ENCODE peak calls at places on chromosomes 5 and 9, in six cellular contexts. One of them, this sample, is unnamed.

GRCh38 chr9:9003184-9003583 is 1203.6 kb upstream of the DMAC1 start:
- DNase-seq in H9: no peak
- DNase-seq in neuronal stem cell: peak; percentile 8
- DNase-seq in IMR-90: no peak
- DNase-seq in mesendoderm: peak; percentile 65
- DNase-seq in H1: no peak
- DNase-seq in this sample: peak; percentile 29

GRCh38 chr5:76209297-76209696 is 126.1 kb downstream of the SV2C start:
- DNase-seq in H9: no peak
- DNase-seq in neuronal stem cell: no peak
- DNase-seq in IMR-90: no peak
- DNase-seq in mesendoderm: peak; percentile 23
- DNase-seq in H1: no peak
- DNase-seq in this sample: no peak

GRCh38 chr5:151864349-151864748 is 60.3 kb downstream of the GLRA1 start:
- DNase-seq in H9: no peak
- DNase-seq in neuronal stem cell: no peak
- DNase-seq in IMR-90: no peak
- DNase-seq in mesendoderm: peak; percentile 54
- DNase-seq in H1: no peak
- DNase-seq in this sample: no peak

GRCh38 chr5:38207343-38207742 is 51.0 kb upstream of the EGFLAM start:
- DNase-seq in H9: peak; percentile 37
- DNase-seq in neuronal stem cell: no peak
- DNase-seq in IMR-90: peak; percentile 0
- DNase-seq in mesendoderm: peak; percentile 82
- DNase-seq in H1: no peak
- DNase-seq in this sample: peak; percentile 14

GRCh38 chr5:95660060-95660459 is 13.5 kb downstream of the RFESD start:
- DNase-seq in H9: no peak
- DNase-seq in neuronal stem cell: no peak
- DNase-seq in IMR-90: no peak
- DNase-seq in mesendoderm: peak; percentile 36
- DNase-seq in H1: no peak
- DNase-seq in this sample: no peak

GRCh38 chr5:54610197-54610898 is 92.8 kb downstream of the SNX18 start:
- DNase-seq in H9: no peak
- DNase-seq in neuronal stem cell: no peak
- DNase-seq in IMR-90: no peak
- DNase-seq in mesendoderm: peak; percentile 66
- DNase-seq in H1: no peak
- DNase-seq in this sample: peak; percentile 53

GRCh38 chr5:122705876-122706275 is 69.0 kb upstream of the SNX2 start:
- DNase-seq in H9: no peak
- DNase-seq in neuronal stem cell: no peak
- DNase-seq in IMR-90: no peak
- DNase-seq in mesendoderm: peak; percentile 76
- DNase-seq in H1: no peak
- DNase-seq in this sample: no peak

GRCh38 chr9:14554866-14555265 is 138.4 kb downstream of the ZDHHC21 start:
- DNase-seq in H9: no peak
- DNase-seq in neuronal stem cell: no peak
- DNase-seq in IMR-90: no peak
- DNase-seq in mesendoderm: no peak
- DNase-seq in H1: no peak
- DNase-seq in this sample: peak; percentile 30

GRCh38 chr5:171649002-171649401 is 136.6 kb upstream of the SMIM23 start:
- DNase-seq in H9: no peak
- DNase-seq in neuronal stem cell: no peak
- DNase-seq in IMR-90: no peak
- DNase-seq in mesendoderm: peak; percentile 17
- DNase-seq in H1: no peak
- DNase-seq in this sample: no peak

GRCh38 chr9:127540664-127541041 is 71.4 kb upstream of the STXBP1 start:
- DNase-seq in H9: peak; percentile 66
- DNase-seq in neuronal stem cell: no peak
- DNase-seq in IMR-90: no peak
- DNase-seq in mesendoderm: no peak
- DNase-seq in H1: no peak
- DNase-seq in this sample: peak; percentile 19

GRCh38 chr9:113665756-113666155 is 202.2 kb downstream of the RGS3 start:
- DNase-seq in H9: no peak
- DNase-seq in neuronal stem cell: no peak
- DNase-seq in IMR-90: no peak
- DNase-seq in mesendoderm: no peak
- DNase-seq in H1: no peak
- DNase-seq in this sample: no peak

GRCh38 chr9:90642570-90643539 is at the start of gene DIRAS2:
- DNase-seq in H9: peak; percentile 79
- DNase-seq in neuronal stem cell: peak; percentile 60
- DNase-seq in IMR-90: peak; percentile 43
- DNase-seq in mesendoderm: peak; percentile 81
- DNase-seq in H1: peak; percentile 33
- DNase-seq in this sample: peak; percentile 71

GRCh38 chr9:92535940-92536850 is at the start of gene ECM2:
- DNase-seq in H9: no peak
- DNase-seq in neuronal stem cell: no peak
- DNase-seq in IMR-90: peak; percentile 52
- DNase-seq in mesendoderm: no peak
- DNase-seq in H1: no peak
- DNase-seq in this sample: no peak

GRCh38 chr5:160751297-160751696 is 100.7 kb downstream of the ATP10B start:
- DNase-seq in H9: no peak
- DNase-seq in neuronal stem cell: no peak
- DNase-seq in IMR-90: no peak
- DNase-seq in mesendoderm: no peak
- DNase-seq in H1: no peak
- DNase-seq in this sample: no peak

GRCh38 chr5:143355710-143356109 is 47.8 kb downstream of the NR3C1 start:
- DNase-seq in H9: no peak
- DNase-seq in neuronal stem cell: no peak
- DNase-seq in IMR-90: peak; percentile 96
- DNase-seq in mesendoderm: no peak
- DNase-seq in H1: no peak
- DNase-seq in this sample: peak; percentile 93

GRCh38 chr9:105114956-105115728 is 129.3 kb upstream of the SLC44A1 start:
- DNase-seq in H9: no peak
- DNase-seq in neuronal stem cell: no peak
- DNase-seq in IMR-90: peak; percentile 33
- DNase-seq in mesendoderm: peak; percentile 58
- DNase-seq in H1: no peak
- DNase-seq in this sample: peak; percentile 13

GRCh38 chr9:100150209-100150608 is 51.2 kb downstream of the INVS start:
- DNase-seq in H9: no peak
- DNase-seq in neuronal stem cell: no peak
- DNase-seq in IMR-90: peak; percentile 44
- DNase-seq in mesendoderm: no peak
- DNase-seq in H1: no peak
- DNase-seq in this sample: no peak

GRCh38 chr5:60490597-60491166 is 209.3 kb downstream of the DEPDC1B start:
- DNase-seq in H9: no peak
- DNase-seq in neuronal stem cell: no peak
- DNase-seq in IMR-90: no peak
- DNase-seq in mesendoderm: no peak
- DNase-seq in H1: no peak
- DNase-seq in this sample: no peak

GRCh38 chr5:170597109-170597741 is 93.4 kb downstream of the KCNIP1 start:
- DNase-seq in H9: no peak
- DNase-seq in neuronal stem cell: no peak
- DNase-seq in IMR-90: peak; percentile 73
- DNase-seq in mesendoderm: peak; percentile 67
- DNase-seq in H1: no peak
- DNase-seq in this sample: peak; percentile 93

GRCh38 chr5:128408622-128409021 is 129.4 kb downstream of the FBN2 start:
- DNase-seq in H9: no peak
- DNase-seq in neuronal stem cell: no peak
- DNase-seq in IMR-90: peak; percentile 23
- DNase-seq in mesendoderm: peak; percentile 35
- DNase-seq in H1: no peak
- DNase-seq in this sample: peak; percentile 42

GRCh38 chr5:34571380-34572041 is 84.6 kb upstream of the RAI14 start:
- DNase-seq in H9: no peak
- DNase-seq in neuronal stem cell: no peak
- DNase-seq in IMR-90: peak; percentile 87
- DNase-seq in mesendoderm: peak; percentile 33
- DNase-seq in H1: no peak
- DNase-seq in this sample: peak; percentile 77

GRCh38 chr9:122226142-122226757 is 2.5 kb downstream of the LHX6 start:
- DNase-seq in H9: peak; percentile 52
- DNase-seq in neuronal stem cell: no peak
- DNase-seq in IMR-90: no peak
- DNase-seq in mesendoderm: peak; percentile 36
- DNase-seq in H1: no peak
- DNase-seq in this sample: no peak

GRCh38 chr5:137605377-137605776 is 106.3 kb upstream of the SPOCK1 start:
- DNase-seq in H9: no peak
- DNase-seq in neuronal stem cell: no peak
- DNase-seq in IMR-90: no peak
- DNase-seq in mesendoderm: peak; percentile 19
- DNase-seq in H1: no peak
- DNase-seq in this sample: no peak

GRCh38 chr9:130570200-130570599 is 9.2 kb upstream of the FUBP3 start:
- DNase-seq in H9: no peak
- DNase-seq in neuronal stem cell: no peak
- DNase-seq in IMR-90: peak; percentile 51
- DNase-seq in mesendoderm: no peak
- DNase-seq in H1: no peak
- DNase-seq in this sample: peak; percentile 45

GRCh38 chr9:87909310-87910041 is 8.3 kb upstream of the SPATA31C1 start:
- DNase-seq in H9: peak; percentile 64
- DNase-seq in neuronal stem cell: no peak
- DNase-seq in IMR-90: no peak
- DNase-seq in mesendoderm: peak; percentile 27
- DNase-seq in H1: no peak
- DNase-seq in this sample: no peak

GRCh38 chr9:31140316-31140715 is 1244.1 kb upstream of the ACO1 start:
- DNase-seq in H9: no peak
- DNase-seq in neuronal stem cell: no peak
- DNase-seq in IMR-90: no peak
- DNase-seq in mesendoderm: peak; percentile 59
- DNase-seq in H1: no peak
- DNase-seq in this sample: peak; percentile 29

GRCh38 chr5:160289356-160289651 is 23.1 kb downstream of the CCNJL start:
- DNase-seq in H9: no peak
- DNase-seq in neuronal stem cell: no peak
- DNase-seq in IMR-90: no peak
- DNase-seq in mesendoderm: no peak
- DNase-seq in H1: no peak
- DNase-seq in this sample: no peak

GRCh38 chr9:113231701-113232100 is 10.4 kb downstream of the SLC31A1 start:
- DNase-seq in H9: no peak
- DNase-seq in neuronal stem cell: no peak
- DNase-seq in IMR-90: no peak
- DNase-seq in mesendoderm: no peak
- DNase-seq in H1: no peak
- DNase-seq in this sample: no peak

GRCh38 chr5:78779771-78780616 is 131.4 kb upstream of the LHFPL2 start:
- DNase-seq in H9: no peak
- DNase-seq in neuronal stem cell: no peak
- DNase-seq in IMR-90: peak; percentile 93
- DNase-seq in mesendoderm: peak; percentile 41
- DNase-seq in H1: no peak
- DNase-seq in this sample: peak; percentile 47

DNA sequence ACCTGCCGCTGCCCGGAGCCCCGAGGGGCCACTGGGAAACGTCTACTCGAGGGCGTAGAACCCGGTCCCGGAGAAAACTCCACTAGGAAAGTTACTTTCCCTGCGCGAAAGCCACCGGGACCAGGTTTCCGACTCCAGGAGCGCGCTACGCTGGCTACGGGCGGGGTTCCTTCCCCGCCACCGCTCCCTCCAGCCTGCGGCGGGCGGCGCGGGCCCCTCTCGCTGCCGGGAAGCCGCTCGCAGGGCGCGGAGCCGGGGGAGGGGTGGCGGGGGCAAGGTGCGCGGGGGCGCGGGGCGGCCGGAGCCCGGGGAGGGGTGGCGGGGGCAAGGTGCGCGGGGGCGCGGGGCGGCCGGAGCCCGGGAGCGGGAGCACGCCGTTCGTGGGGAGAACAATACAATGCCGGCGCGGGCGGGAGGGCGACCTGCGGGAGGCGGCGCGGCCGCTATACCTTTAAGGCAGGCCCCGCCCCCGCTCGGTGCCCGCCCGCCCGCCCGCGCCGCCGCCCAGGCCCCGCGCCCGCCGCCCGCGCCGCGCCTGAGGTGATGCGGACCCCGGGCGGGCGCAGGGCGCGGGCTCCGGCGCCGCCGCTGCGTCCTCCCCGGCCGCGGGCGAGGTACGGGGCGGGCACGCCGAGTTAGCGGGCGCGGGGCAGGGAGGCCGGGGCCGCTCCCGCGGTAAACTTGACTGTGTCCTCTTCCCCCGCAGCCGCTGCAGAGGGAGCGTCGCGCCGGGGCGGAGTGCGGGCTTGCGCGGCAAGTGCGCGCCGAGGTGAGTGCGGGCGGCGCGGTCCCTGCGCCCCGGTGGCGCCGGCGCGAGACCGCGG is 278.2 kb downstream of the AOPEP start:
- DNase-seq in H9: no peak
- DNase-seq in neuronal stem cell: no peak
- DNase-seq in IMR-90: no peak
- DNase-seq in mesendoderm: peak; percentile 29
- DNase-seq in H1: no peak
- DNase-seq in this sample: peak; percentile 26
- H2BK120ac ChIP-seq in H9: no peak overlapping the region
- H2BK120ac ChIP-seq in neuronal stem cell: no peak overlapping the region
- H2BK120ac ChIP-seq in IMR-90: peak overlapping the region; percentile 90
- H2BK120ac ChIP-seq in mesendoderm: peak overlapping the region; percentile 76
- H2BK120ac ChIP-seq in H1: no peak overlapping the region
- H2BK120ac ChIP-seq in this sample: peak overlapping the region; percentile 95

DNA sequence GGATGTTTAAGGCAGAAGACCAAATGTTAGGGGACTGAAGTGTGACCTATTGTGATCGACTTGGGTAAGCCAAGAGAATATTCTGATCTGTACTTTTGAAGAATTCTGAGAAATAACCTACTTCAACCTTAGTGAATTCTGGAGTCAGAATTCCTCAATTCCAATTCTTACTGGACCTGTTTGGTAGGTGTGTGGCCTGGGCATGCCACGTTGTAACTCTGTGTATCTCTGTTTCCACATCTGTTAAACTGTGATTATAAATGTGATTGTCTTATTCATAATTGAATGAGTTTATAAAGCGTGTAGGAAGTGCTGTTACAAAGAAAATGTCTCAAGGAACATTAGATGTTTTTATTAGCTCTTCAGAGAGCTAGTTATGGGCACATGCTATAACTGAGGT is 64.5 kb downstream of the TUSC1 start:
- DNase-seq in H9: no peak
- DNase-seq in neuronal stem cell: no peak
- DNase-seq in IMR-90: no peak
- DNase-seq in mesendoderm: no peak
- DNase-seq in H1: no peak
- DNase-seq in this sample: no peak
- H2BK120ac ChIP-seq in H9: no peak overlapping the region
- H2BK120ac ChIP-seq in neuronal stem cell: no peak overlapping the region
- H2BK120ac ChIP-seq in IMR-90: no peak overlapping the region
- H2BK120ac ChIP-seq in mesendoderm: no peak overlapping the region
- H2BK120ac ChIP-seq in H1: no peak overlapping the region
- H2BK120ac ChIP-seq in this sample: no peak overlapping the region

GRCh38 chr9:129172816-129173215 is 5.2 kb downstream of the IER5L start:
- DNase-seq in H9: no peak
- DNase-seq in neuronal stem cell: no peak
- DNase-seq in IMR-90: no peak
- DNase-seq in mesendoderm: no peak
- DNase-seq in H1: no peak
- DNase-seq in this sample: peak; percentile 31
- H2BK120ac ChIP-seq in H9: no peak overlapping the region
- H2BK120ac ChIP-seq in neuronal stem cell: no peak overlapping the region
- H2BK120ac ChIP-seq in IMR-90: peak overlapping the region; percentile 93
- H2BK120ac ChIP-seq in mesendoderm: no peak overlapping the region
- H2BK120ac ChIP-seq in H1: no peak overlapping the region
- H2BK120ac ChIP-seq in this sample: peak overlapping the region; percentile 82

GRCh38 chr5:892390-893136 is at the start of the genes BRD9 and TRIP13:
- DNase-seq in H9: peak; percentile 79
- DNase-seq in neuronal stem cell: peak; percentile 66
- DNase-seq in IMR-90: peak; percentile 64
- DNase-seq in mesendoderm: peak; percentile 86
- DNase-seq in H1: no peak
- DNase-seq in this sample: peak; percentile 76
- H2BK120ac ChIP-seq in H9: no peak within 1 kb of the TSS
- H2BK120ac ChIP-seq in neuronal stem cell: no peak within 1 kb of the TSS
- H2BK120ac ChIP-seq in IMR-90: peak within 1 kb of the TSS; percentile 53
- H2BK120ac ChIP-seq in mesendoderm: no peak within 1 kb of the TSS
- H2BK120ac ChIP-seq in H1: no peak within 1 kb of the TSS
- H2BK120ac ChIP-seq in this sample: peak within 1 kb of the TSS; percentile 98

This sample was measured in mesenchymal stem cell.